ENCODE peak calls at places on chromosomes 13 and 19, in five cellular contexts. N is lower leg skin, F is HepG2, T is NCI-H1092, U is cardiac fibroblast. P is an unnamed sample.

GRCh38 chr13:101415358-101416174 is 742 bp downstream of the NALCN start:
- DNase-seq in U (no peak), N (no peak), F (no peak), T (peak), P (peak)

GRCh38 chr13:98994080-98994479 is 16.2 kb upstream of the DOCK9 start:
- DNase-seq in U (no peak), F (no peak), N (no peak), T (no peak), P (peak)

GRCh38 chr13:22765566-22765965 is 415.2 kb upstream of the SGCG start:
- DNase-seq in T (no peak), U (no peak), F (no peak), N (no peak), P (no peak)

GRCh38 chr19:14502334-14503092 is 6.6 kb upstream of the GIPC1 start:
- DNase-seq in N (no peak), U (peak), F (peak), T (no peak), P (no peak)

GRCh38 chr19:23917856-23918255 is 3.2 kb downstream of the ZNF726 start:
- DNase-seq in F (no peak), U (no peak), N (no peak), T (no peak), P (no peak)

GRCh38 chr13:21685485-21686064 is 14.7 kb downstream of the FGF9 start:
- DNase-seq in U (no peak), F (no peak), T (no peak), N (no peak), P (no peak)

GRCh38 chr19:2887391-2887914 is 13.3 kb upstream of the ZNF57 start:
- DNase-seq in U (peak), T (peak), F (peak), N (no peak), P (peak)

GRCh38 chr19:2113436-2114211 is 16.9 kb downstream of the IZUMO4 start:
- DNase-seq in U (peak), N (no peak), F (no peak), T (no peak), P (no peak)

GRCh38 chr13:80705371-80706163 is 364.6 kb upstream of the SPRY2 start:
- DNase-seq in F (no peak), N (peak), U (no peak), T (no peak), P (no peak)

GRCh38 chr19:17873661-17874422 is 2.1 kb downstream of the SLC5A5 start:
- DNase-seq in N (no peak), F (no peak), T (no peak), U (peak), P (peak)

GRCh38 chr13:35917942-35918645 is 213.1 kb downstream of the DCLK1 start:
- DNase-seq in U (peak), F (no peak), T (no peak), N (peak), P (no peak)

GRCh38 chr13:109743706-109744453 is 42.5 kb downstream of the IRS2 start:
- DNase-seq in N (no peak), T (no peak), F (no peak), U (peak), P (no peak)

GRCh38 chr19:55579766-55580621 is 654 bp downstream of the ZNF579 start:
- DNase-seq in T (no peak), F (peak), N (no peak), U (peak), P (peak)

GRCh38 chr19:54470991-54471782 is 1.9 kb downstream of the CDC42EP5 start:
- DNase-seq in F (no peak), U (peak), T (no peak), N (peak), P (no peak)

GRCh38 chr13:30708541-30708940 is 26.8 kb upstream of the ALOX5AP start:
- DNase-seq in F (no peak), N (no peak), T (no peak), U (peak), P (no peak)

GRCh38 chr19:36497001-36497400 is 7.6 kb upstream of the ZNF566 start:
- DNase-seq in U (no peak), N (no peak), T (no peak), F (no peak), P (no peak)

P was measured in NCI-H345.